ENCODE peak calls at places on chromosomes 4 and X, in seven cellular contexts. S is neuronal stem cell, A is H1, I is IMR-90, C is mesendoderm, N is mesenchymal stem cell, Z is trophoblast cell. F is an unnamed sample.

GRCh38 chrX:8988456-8988855 is 45.5 kb downstream of the FAM9B start:
- DNase-seq in A (no peak), Z (peak), C (no peak), N (peak), S (no peak), I (peak), F (no peak)

GRCh38 chr4:182261651-182262223 is 18.5 kb downstream of the TENM3 start:
- DNase-seq in I (no peak), N (no peak), Z (no peak), S (no peak), C (no peak), A (no peak), F (no peak)

GRCh38 chrX:140948827-140949226 is 53.6 kb upstream of the SPANXB1 start:
- DNase-seq in Z (no peak), I (no peak), S (no peak), N (no peak), A (no peak), C (no peak), F (no peak)

GRCh38 chrX:43868791-43869190 is 13.5 kb downstream of the MAOB start:
- DNase-seq in I (peak), A (no peak), Z (peak), C (no peak), N (no peak), S (no peak), F (no peak)

GRCh38 chr4:173782660-173783059 is 252.6 kb upstream of the HAND2 start:
- DNase-seq in I (no peak), S (no peak), C (peak), A (no peak), N (no peak), Z (no peak), F (no peak)

GRCh38 chrX:7926914-7927258 is 327 bp downstream of the PNPLA4 start:
- DNase-seq in Z (no peak), A (no peak), I (no peak), S (no peak), N (no peak), C (no peak), F (no peak)

GRCh38 chr4:134777626-134778025 is 576.0 kb upstream of the PABPC4L start:
- DNase-seq in N (no peak), A (no peak), C (peak), Z (no peak), I (no peak), S (no peak), F (no peak)

GRCh38 chrX:132750312-132751042 is 208.0 kb downstream of the HS6ST2 start:
- DNase-seq in Z (no peak), C (no peak), A (no peak), S (no peak), I (no peak), N (peak), F (no peak)

GRCh38 chr4:141238196-141238595 is 17.5 kb downstream of the ZNF330 start:
- DNase-seq in Z (no peak), N (no peak), I (no peak), C (no peak), S (no peak), A (no peak), F (no peak)

GRCh38 chr4:141229408-141230101 is 8.9 kb downstream of the ZNF330 start:
- DNase-seq in A (no peak), C (no peak), N (no peak), S (no peak), I (no peak), Z (no peak), F (no peak)

GRCh38 chr4:141233673-141234072 is 13.0 kb downstream of the ZNF330 start:
- DNase-seq in I (no peak), S (no peak), A (no peak), C (no peak), N (no peak), Z (no peak), F (no peak)
- H3K4ac ChIP-seq in I (no peak), S (no peak), A (no peak), C (no peak), N (no peak), Z (no peak), F (no peak)

DNA sequence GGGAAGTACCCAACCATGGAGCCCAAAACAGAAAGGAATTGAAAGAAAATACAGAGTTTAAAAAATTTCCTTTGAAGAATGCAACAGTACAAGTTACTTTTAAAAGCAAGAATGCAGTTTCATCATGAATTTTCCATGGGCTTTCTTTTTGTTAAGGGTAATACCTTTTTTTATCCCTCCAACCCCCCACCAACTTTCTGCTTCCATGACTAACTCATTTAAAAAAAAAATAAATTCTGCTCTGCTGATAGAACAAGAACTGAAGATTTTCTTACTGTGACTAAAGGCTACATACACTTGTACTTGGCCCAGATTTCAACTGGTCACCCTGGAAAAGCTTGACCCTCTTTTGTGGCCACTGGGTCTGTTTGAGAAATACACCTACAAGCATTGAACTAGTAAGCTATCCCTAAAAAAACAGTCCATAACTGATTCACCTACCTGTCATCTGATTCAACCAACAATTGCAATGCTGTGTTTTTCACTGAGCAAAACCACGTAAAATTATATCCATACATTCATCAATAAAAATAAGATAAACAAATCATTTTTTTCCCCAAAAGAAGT is 214.2 kb downstream of the NSUN7 start:
- DNase-seq in Z (no peak), C (no peak), I (peak), S (no peak), A (no peak), N (no peak), F (no peak)
- H3K27ac ChIP-seq in Z (no peak), C (no peak), I (no peak), S (no peak), A (no peak), N (no peak), F (no peak)

GRCh38 chrX:45434231-45434630 is 233.6 kb upstream of the DIPK2B start:
- DNase-seq in S (no peak), I (no peak), N (no peak), A (no peak), Z (no peak), C (peak), F (no peak)
- H3K23ac ChIP-seq in S (no peak), I (peak), N (no peak), A (no peak), Z (no peak), C (no peak), F (no peak)

DNA sequence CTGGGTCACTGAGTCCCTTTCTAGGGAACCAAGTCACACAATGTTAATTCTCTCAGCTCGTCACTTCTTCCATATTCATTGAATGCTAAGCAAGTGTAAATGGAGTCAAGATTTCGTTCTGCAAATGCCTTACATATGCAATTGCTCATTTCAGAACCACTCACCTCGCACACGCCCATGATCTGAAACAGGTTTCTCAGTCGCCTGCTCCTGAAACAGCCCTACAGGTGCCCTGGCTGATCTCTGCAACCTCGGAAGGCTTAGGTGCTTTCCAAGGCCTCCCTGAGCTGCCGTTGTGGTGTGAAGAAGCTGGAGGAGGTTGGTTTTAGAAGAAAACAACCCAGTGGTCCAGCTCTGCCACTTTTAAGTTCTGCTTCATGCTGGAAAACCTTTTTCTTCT is 100.8 kb upstream of the MSX1 start:
- DNase-seq in A (no peak), Z (no peak), S (no peak), N (no peak), I (no peak), C (no peak), F (no peak)
- H3K4ac ChIP-seq in A (no peak), Z (no peak), S (no peak), N (no peak), I (no peak), C (no peak), F (no peak)

DNA sequence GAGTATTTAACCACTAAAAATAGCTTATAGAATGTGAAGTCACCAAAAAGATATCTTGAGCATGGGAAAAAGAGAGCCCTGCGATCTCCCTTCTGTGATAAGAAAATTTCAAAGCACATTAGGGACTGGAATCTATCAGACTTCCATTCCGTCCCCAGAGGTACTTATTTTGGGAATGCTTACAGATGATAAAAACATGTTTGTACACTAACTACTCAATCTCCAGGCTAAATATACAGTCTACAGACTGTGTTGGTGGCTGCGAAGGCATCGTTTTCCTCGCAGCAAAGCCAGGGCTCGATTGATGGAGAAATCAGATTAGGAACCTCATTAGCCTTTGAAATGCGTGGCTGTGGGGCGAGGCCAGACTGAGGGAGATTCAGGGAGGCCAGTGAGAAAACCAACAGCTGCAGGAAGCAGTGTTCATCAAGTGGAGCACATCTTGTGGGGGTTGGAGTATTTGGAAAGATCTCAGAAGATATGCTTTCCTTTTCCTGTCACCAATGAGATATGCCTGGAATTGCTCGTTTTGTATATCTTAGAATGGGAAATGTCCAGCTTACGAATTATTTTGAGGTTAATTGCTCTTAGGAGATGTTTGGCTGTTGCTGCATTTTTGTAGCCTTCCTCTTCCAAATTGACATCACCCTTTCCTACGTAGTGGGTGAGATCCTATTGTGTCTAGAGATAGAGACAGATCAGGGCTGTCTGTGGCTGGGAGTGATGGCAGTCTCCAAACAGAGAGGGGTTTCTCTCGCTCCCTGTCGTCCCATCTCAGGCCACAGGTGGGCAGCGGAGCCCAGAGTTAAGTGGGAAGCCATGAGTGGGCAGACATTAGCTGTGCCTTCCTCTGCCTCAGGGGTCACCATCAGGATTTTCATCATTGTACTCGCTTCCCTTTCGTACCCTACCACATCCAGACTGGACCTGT is 225.0 kb upstream of the FAT1 start:
- DNase-seq in Z (peak), S (no peak), I (peak), N (peak), C (peak), A (no peak), F (peak)
- H3K27ac ChIP-seq in Z (peak), S (no peak), I (peak), N (no peak), C (no peak), A (no peak), F (no peak)

DNA sequence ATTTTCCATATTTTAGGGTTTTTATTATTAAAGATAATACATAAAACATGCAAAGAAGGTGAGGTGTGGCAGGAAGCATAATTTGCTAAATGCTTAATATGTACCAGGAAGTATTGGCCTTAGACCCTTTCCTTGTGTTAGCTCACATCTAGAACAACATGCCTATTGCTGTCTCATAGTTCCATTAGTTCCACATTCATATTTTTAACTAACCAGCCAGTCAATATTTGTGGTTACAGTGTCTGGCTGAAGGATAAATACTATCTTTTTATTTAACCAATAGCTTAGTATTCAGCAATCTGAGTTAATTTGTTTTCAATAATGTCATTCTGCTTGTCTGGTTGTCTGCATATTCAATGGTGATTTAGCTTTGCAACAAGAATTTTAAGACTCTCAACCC is 432.6 kb downstream of the INPP4B start:
- DNase-seq in N (no peak), I (no peak), S (no peak), Z (no peak), A (no peak), C (no peak), F (no peak)
- H3K23ac ChIP-seq in N (no peak), I (no peak), S (no peak), Z (no peak), A (no peak), C (no peak), F (no peak)